ENCODE peak calls at places on chromosomes 11 and 22, in six cellular contexts. One of them, this sample, is unnamed.

GRCh38 chr11:117796456-117797428 is at the start of gene DSCAML1:
- DNase-seq in HepG2: no peak
- DNase-seq in A549: peak; percentile 53
- DNase-seq in transverse colon: no peak
- DNase-seq in SK-N-SH: peak; percentile 87
- DNase-seq in esophagus muscularis mucosa: no peak
- DNase-seq in this sample: peak; percentile 61

GRCh38 chr11:117180661-117181585 is 2.4 kb downstream of the SIDT2 start:
- DNase-seq in HepG2: peak; percentile 76
- DNase-seq in A549: peak; percentile 66
- DNase-seq in transverse colon: peak; percentile 87
- DNase-seq in SK-N-SH: peak; percentile 71
- DNase-seq in esophagus muscularis mucosa: no peak
- DNase-seq in this sample: peak; percentile 74

GRCh38 chr11:109971184-109971523 is 122.0 kb upstream of the ZC3H12C start:
- DNase-seq in HepG2: no peak
- DNase-seq in A549: no peak
- DNase-seq in transverse colon: no peak
- DNase-seq in SK-N-SH: no peak
- DNase-seq in esophagus muscularis mucosa: no peak
- DNase-seq in this sample: no peak

GRCh38 chr11:83047515-83048225 is 24.0 kb downstream of the RAB30 start:
- DNase-seq in HepG2: no peak
- DNase-seq in A549: no peak
- DNase-seq in transverse colon: no peak
- DNase-seq in SK-N-SH: no peak
- DNase-seq in esophagus muscularis mucosa: no peak
- DNase-seq in this sample: no peak

GRCh38 chr22:20646906-20647305 is 127.0 kb upstream of the SERPIND1 start:
- DNase-seq in HepG2: no peak
- DNase-seq in A549: no peak
- DNase-seq in transverse colon: no peak
- DNase-seq in SK-N-SH: no peak
- DNase-seq in esophagus muscularis mucosa: no peak
- DNase-seq in this sample: no peak

GRCh38 chr11:66854729-66855211 is 2.1 kb upstream of the LRFN4 start:
- DNase-seq in HepG2: no peak
- DNase-seq in A549: no peak
- DNase-seq in transverse colon: no peak
- DNase-seq in SK-N-SH: no peak
- DNase-seq in esophagus muscularis mucosa: no peak
- DNase-seq in this sample: no peak

GRCh38 chr22:20212754-20213699 is 55.1 kb downstream of the RTN4R start:
- DNase-seq in HepG2: no peak
- DNase-seq in A549: no peak
- DNase-seq in transverse colon: no peak
- DNase-seq in SK-N-SH: peak; percentile 69
- DNase-seq in esophagus muscularis mucosa: no peak
- DNase-seq in this sample: no peak

GRCh38 chr22:46008291-46008690 is 31.3 kb upstream of the WNT7B start:
- DNase-seq in HepG2: no peak
- DNase-seq in A549: no peak
- DNase-seq in transverse colon: no peak
- DNase-seq in SK-N-SH: peak; percentile 65
- DNase-seq in esophagus muscularis mucosa: no peak
- DNase-seq in this sample: no peak

GRCh38 chr11:2796508-2797180 is 88.9 kb downstream of the CDKN1C start:
- DNase-seq in HepG2: no peak
- DNase-seq in A549: no peak
- DNase-seq in transverse colon: peak; percentile 3
- DNase-seq in SK-N-SH: no peak
- DNase-seq in esophagus muscularis mucosa: no peak
- DNase-seq in this sample: no peak

GRCh38 chr22:39236321-39237275 is 8.2 kb downstream of the PDGFB start:
- DNase-seq in HepG2: no peak
- DNase-seq in A549: no peak
- DNase-seq in transverse colon: peak; percentile 45
- DNase-seq in SK-N-SH: no peak
- DNase-seq in esophagus muscularis mucosa: no peak
- DNase-seq in this sample: no peak

GRCh38 chr11:44032304-44033085 is 15.3 kb upstream of the ACCSL start:
- DNase-seq in HepG2: no peak
- DNase-seq in A549: no peak
- DNase-seq in transverse colon: peak; percentile 16
- DNase-seq in SK-N-SH: no peak
- DNase-seq in esophagus muscularis mucosa: peak; percentile 87
- DNase-seq in this sample: peak; percentile 70

GRCh38 chr11:19696073-19696472 is 16.6 kb upstream of the NAV2 start:
- DNase-seq in HepG2: no peak
- DNase-seq in A549: no peak
- DNase-seq in transverse colon: no peak
- DNase-seq in SK-N-SH: no peak
- DNase-seq in esophagus muscularis mucosa: no peak
- DNase-seq in this sample: no peak

GRCh38 chr22:30028731-30029130 is 51.5 kb upstream of the HORMAD2 start:
- DNase-seq in HepG2: no peak
- DNase-seq in A549: no peak
- DNase-seq in transverse colon: no peak
- DNase-seq in SK-N-SH: no peak
- DNase-seq in esophagus muscularis mucosa: no peak
- DNase-seq in this sample: no peak

GRCh38 chr11:70244698-70245097 is 25.8 kb upstream of the PPFIA1 start:
- DNase-seq in HepG2: no peak
- DNase-seq in A549: peak; percentile 64
- DNase-seq in transverse colon: no peak
- DNase-seq in SK-N-SH: no peak
- DNase-seq in esophagus muscularis mucosa: no peak
- DNase-seq in this sample: no peak

GRCh38 chr11:20973959-20974358 is 304.6 kb downstream of the NELL1 start:
- DNase-seq in HepG2: no peak
- DNase-seq in A549: no peak
- DNase-seq in transverse colon: no peak
- DNase-seq in SK-N-SH: no peak
- DNase-seq in esophagus muscularis mucosa: no peak
- DNase-seq in this sample: no peak

GRCh38 chr11:31233425-31233824 is 136.1 kb downstream of the DCDC1 start:
- DNase-seq in HepG2: peak; percentile 2
- DNase-seq in A549: no peak
- DNase-seq in transverse colon: no peak
- DNase-seq in SK-N-SH: no peak
- DNase-seq in esophagus muscularis mucosa: no peak
- DNase-seq in this sample: no peak

GRCh38 chr11:80082386-80082785 is 641.6 kb upstream of the TENM4 start:
- DNase-seq in HepG2: no peak
- DNase-seq in A549: no peak
- DNase-seq in transverse colon: no peak
- DNase-seq in SK-N-SH: no peak
- DNase-seq in esophagus muscularis mucosa: no peak
- DNase-seq in this sample: no peak

GRCh38 chr11:16912607-16913006 is 101.6 kb downstream of the PLEKHA7 start:
- DNase-seq in HepG2: no peak
- DNase-seq in A549: no peak
- DNase-seq in transverse colon: no peak
- DNase-seq in SK-N-SH: no peak
- DNase-seq in esophagus muscularis mucosa: no peak
- DNase-seq in this sample: no peak

GRCh38 chr11:86978756-86979608 is 23.8 kb upstream of the FZD4 start:
- DNase-seq in HepG2: no peak
- DNase-seq in A549: peak; percentile 38
- DNase-seq in transverse colon: no peak
- DNase-seq in SK-N-SH: peak; percentile 50
- DNase-seq in esophagus muscularis mucosa: no peak
- DNase-seq in this sample: no peak

GRCh38 chr22:43275545-43275981 is 67.6 kb downstream of the SCUBE1 start:
- DNase-seq in HepG2: peak; percentile 41
- DNase-seq in A549: no peak
- DNase-seq in transverse colon: no peak
- DNase-seq in SK-N-SH: no peak
- DNase-seq in esophagus muscularis mucosa: no peak
- DNase-seq in this sample: no peak

GRCh38 chr11:19447150-19447566 is 206.4 kb upstream of the E2F8 start:
- DNase-seq in HepG2: no peak
- DNase-seq in A549: no peak
- DNase-seq in transverse colon: no peak
- DNase-seq in SK-N-SH: no peak
- DNase-seq in esophagus muscularis mucosa: no peak
- DNase-seq in this sample: no peak

GRCh38 chr11:129145276-129145675 is 46.8 kb downstream of the ARHGAP32 start:
- DNase-seq in HepG2: no peak
- DNase-seq in A549: no peak
- DNase-seq in transverse colon: no peak
- DNase-seq in SK-N-SH: no peak
- DNase-seq in esophagus muscularis mucosa: no peak
- DNase-seq in this sample: no peak

GRCh38 chr22:46348099-46348695 is 12.7 kb downstream of the TRMU start:
- DNase-seq in HepG2: no peak
- DNase-seq in A549: no peak
- DNase-seq in transverse colon: no peak
- DNase-seq in SK-N-SH: no peak
- DNase-seq in esophagus muscularis mucosa: no peak
- DNase-seq in this sample: no peak

GRCh38 chr11:120185678-120186407 is 25.0 kb upstream of the OAF start:
- DNase-seq in HepG2: no peak
- DNase-seq in A549: no peak
- DNase-seq in transverse colon: no peak
- DNase-seq in SK-N-SH: peak; percentile 53
- DNase-seq in esophagus muscularis mucosa: no peak
- DNase-seq in this sample: peak; percentile 31

GRCh38 chr11:112644410-112645131 is 316.6 kb upstream of the NCAM1 start:
- DNase-seq in HepG2: no peak
- DNase-seq in A549: no peak
- DNase-seq in transverse colon: no peak
- DNase-seq in SK-N-SH: no peak
- DNase-seq in esophagus muscularis mucosa: no peak
- DNase-seq in this sample: no peak

GRCh38 chr11:95345243-95345642 is 114.2 kb upstream of the SESN3 start:
- DNase-seq in HepG2: no peak
- DNase-seq in A549: no peak
- DNase-seq in transverse colon: no peak
- DNase-seq in SK-N-SH: no peak
- DNase-seq in esophagus muscularis mucosa: no peak
- DNase-seq in this sample: no peak

GRCh38 chr22:50117168-50117762 is 27.5 kb downstream of the MOV10L1 start:
- DNase-seq in HepG2: no peak
- DNase-seq in A549: no peak
- DNase-seq in transverse colon: no peak
- DNase-seq in SK-N-SH: no peak
- DNase-seq in esophagus muscularis mucosa: no peak
- DNase-seq in this sample: no peak
- TF ChIP-seq EP300 in HepG2: no peak
- TF ChIP-seq EP300 in A549: no peak
- TF ChIP-seq EP300 in transverse colon: no peak
- TF ChIP-seq EP300 in SK-N-SH: no peak
- TF ChIP-seq EP300 in esophagus muscularis mucosa: no peak
- TF ChIP-seq EP300 in this sample: no peak

GRCh38 chr22:37196539-37197450 is 8.7 kb upstream of the C1QTNF6 start:
- DNase-seq in HepG2: peak; percentile 83
- DNase-seq in A549: peak; percentile 77
- DNase-seq in transverse colon: peak; percentile 91
- DNase-seq in SK-N-SH: peak; percentile 73
- DNase-seq in esophagus muscularis mucosa: no peak
- DNase-seq in this sample: peak; percentile 92
- H3K4me1 ChIP-seq in HepG2: peaks cover 74% of the 10 kb centered on the region
- H3K4me1 ChIP-seq in A549: peaks cover 76% of the 10 kb centered on the region
- H3K4me1 ChIP-seq in transverse colon: peaks cover 53% of the 10 kb centered on the region
- H3K4me1 ChIP-seq in SK-N-SH: peaks cover 28% of the 10 kb centered on the region
- H3K4me1 ChIP-seq in esophagus muscularis mucosa: peaks cover 53% of the 10 kb centered on the region
- H3K4me1 ChIP-seq in this sample: peaks cover 18% of the 10 kb centered on the region

GRCh38 chr11:115221461-115222069 is 282.6 kb downstream of the CADM1 start:
- DNase-seq in HepG2: no peak
- DNase-seq in A549: no peak
- DNase-seq in transverse colon: no peak
- DNase-seq in SK-N-SH: no peak
- DNase-seq in esophagus muscularis mucosa: no peak
- DNase-seq in this sample: no peak
- H3K4me3 ChIP-seq in HepG2: no peak overlapping the region
- H3K4me3 ChIP-seq in A549: peak overlapping the region; percentile 13
- H3K4me3 ChIP-seq in transverse colon: no peak overlapping the region
- H3K4me3 ChIP-seq in SK-N-SH: no peak overlapping the region
- H3K4me3 ChIP-seq in esophagus muscularis mucosa: no peak overlapping the region
- H3K4me3 ChIP-seq in this sample: no peak overlapping the region

DNA sequence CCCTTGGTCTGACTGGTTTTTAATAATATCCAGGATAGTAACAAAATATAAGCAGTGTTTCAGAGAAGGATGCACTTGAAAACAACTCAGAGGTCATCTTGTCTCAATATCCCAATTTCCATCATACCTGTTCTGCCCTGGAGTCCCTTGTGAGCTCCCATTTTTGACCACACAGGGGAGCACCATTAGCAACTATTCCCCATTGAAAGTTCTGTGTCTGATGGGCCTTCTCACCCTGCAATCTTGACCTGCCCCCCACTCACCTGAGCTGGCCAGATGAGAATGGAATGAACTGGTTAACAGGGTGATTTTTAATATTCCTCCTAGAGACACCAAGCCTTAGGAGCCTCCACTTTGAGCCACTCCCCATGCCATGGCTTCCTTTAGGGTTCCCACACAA is 3.8 kb upstream of the CAPN5 start:
- DNase-seq in HepG2: no peak
- DNase-seq in A549: no peak
- DNase-seq in transverse colon: no peak
- DNase-seq in SK-N-SH: no peak
- DNase-seq in esophagus muscularis mucosa: no peak
- DNase-seq in this sample: no peak
- TF ChIP-seq EP300 in HepG2: no peak
- TF ChIP-seq EP300 in A549: no peak
- TF ChIP-seq EP300 in transverse colon: no peak
- TF ChIP-seq EP300 in SK-N-SH: no peak
- TF ChIP-seq EP300 in esophagus muscularis mucosa: no peak
- TF ChIP-seq EP300 in this sample: no peak

GRCh38 chr11:45093761-45094455 is 52.5 kb upstream of the PRDM11 start:
- DNase-seq in HepG2: no peak
- DNase-seq in A549: no peak
- DNase-seq in transverse colon: no peak
- DNase-seq in SK-N-SH: no peak
- DNase-seq in esophagus muscularis mucosa: no peak
- DNase-seq in this sample: no peak
- H3K4me1 ChIP-seq in HepG2: no peaks in the 10 kb centered on the region
- H3K4me1 ChIP-seq in A549: peaks cover 37% of the 10 kb centered on the region
- H3K4me1 ChIP-seq in transverse colon: peaks cover 16% of the 10 kb centered on the region
- H3K4me1 ChIP-seq in SK-N-SH: peaks cover 5% of the 10 kb centered on the region
- H3K4me1 ChIP-seq in esophagus muscularis mucosa: peaks cover 48% of the 10 kb centered on the region
- H3K4me1 ChIP-seq in this sample: peaks cover 8% of the 10 kb centered on the region

GRCh38 chr11:9616858-9617257 is 43.4 kb downstream of the WEE1 start:
- DNase-seq in HepG2: no peak
- DNase-seq in A549: no peak
- DNase-seq in transverse colon: no peak
- DNase-seq in SK-N-SH: no peak
- DNase-seq in esophagus muscularis mucosa: no peak
- DNase-seq in this sample: no peak

GRCh38 chr11:9613118-9613829 is 39.8 kb downstream of the WEE1 start:
- DNase-seq in HepG2: peak; percentile 94
- DNase-seq in A549: peak; percentile 97
- DNase-seq in transverse colon: peak; percentile 95
- DNase-seq in SK-N-SH: peak; percentile 87
- DNase-seq in esophagus muscularis mucosa: peak; percentile 99
- DNase-seq in this sample: peak; percentile 95

GRCh38 chr11:9616042-9616640 is 42.7 kb downstream of the WEE1 start:
- DNase-seq in HepG2: no peak
- DNase-seq in A549: no peak
- DNase-seq in transverse colon: no peak
- DNase-seq in SK-N-SH: no peak
- DNase-seq in esophagus muscularis mucosa: no peak
- DNase-seq in this sample: no peak

GRCh38 chr11:9613830-9614762 is 40.6 kb downstream of the WEE1 start:
- DNase-seq in HepG2: peak; percentile 60
- DNase-seq in A549: peak; percentile 84
- DNase-seq in transverse colon: peak; percentile 91
- DNase-seq in SK-N-SH: peak; percentile 82
- DNase-seq in esophagus muscularis mucosa: peak; percentile 94
- DNase-seq in this sample: peak; percentile 81

GRCh38 chr11:9615031-9615451 is 41.6 kb downstream of the WEE1 start:
- DNase-seq in HepG2: no peak
- DNase-seq in A549: no peak
- DNase-seq in transverse colon: no peak
- DNase-seq in SK-N-SH: no peak
- DNase-seq in esophagus muscularis mucosa: no peak
- DNase-seq in this sample: no peak
- H3K4me3 ChIP-seq in HepG2: no peak overlapping the region
- H3K4me3 ChIP-seq in A549: peak overlapping the region; percentile 42
- H3K4me3 ChIP-seq in transverse colon: no peak overlapping the region
- H3K4me3 ChIP-seq in SK-N-SH: no peak overlapping the region
- H3K4me3 ChIP-seq in esophagus muscularis mucosa: no peak overlapping the region
- H3K4me3 ChIP-seq in this sample: no peak overlapping the region